ENCODE peak calls at places on chromosomes 5 and 9, in ten cellular contexts. F, W, H, T, D, K, G, O, S and U are unnamed samples.

GRCh38 chr5:45038366-45038987 is 229.7 kb downstream of the MRPS30 start:
- DNase-seq in G (no peak), H (no peak), F (peak; percentile 71), W (no peak), O (no peak), T (peak; percentile 30), K (peak; percentile 2), S (no peak), D (peak; percentile 54), U (no peak)

GRCh38 chr5:147538232-147538631 is 28.4 kb upstream of the DPYSL3 start:
- DNase-seq in H (no peak), T (peak; percentile 24), K (no peak), F (no peak), G (no peak), D (no peak), S (no peak), W (no peak), O (no peak), U (no peak)

GRCh38 chr9:99635032-99635431 is 186.7 kb upstream of the NR4A3 start:
- DNase-seq in F (no peak), D (no peak), K (no peak), W (no peak), O (no peak), G (no peak), S (no peak), H (no peak), T (no peak), U (peak; percentile 14)

GRCh38 chr5:33008751-33009418 is 297.8 kb downstream of the NPR3 start:
- DNase-seq in W (no peak), O (no peak), T (no peak), D (no peak), K (peak; percentile 78), G (no peak), S (no peak), F (peak; percentile 91), H (no peak), U (no peak)

GRCh38 chr5:147472669-147473131 is 37.2 kb downstream of the DPYSL3 start:
- DNase-seq in F (no peak), S (no peak), G (no peak), D (no peak), H (no peak), O (peak; percentile 16), T (peak; percentile 61), K (no peak), W (no peak), U (no peak)

GRCh38 chr5:132410451-132411381 is 41.2 kb downstream of the SLC22A5 start:
- DNase-seq in F (peak; percentile 64), S (peak; percentile 94), O (peak; percentile 89), G (no peak), H (peak; percentile 60), W (peak; percentile 93), T (peak; percentile 87), K (peak; percentile 91), D (peak; percentile 95), U (peak; percentile 61)

GRCh38 chr9:80127920-80128319 is 556.2 kb downstream of the TLE4 start:
- DNase-seq in O (no peak), T (no peak), H (no peak), W (no peak), G (no peak), K (no peak), F (no peak), S (no peak), D (no peak), U (no peak)

GRCh38 chr9:133786371-133786753 is 48.2 kb upstream of the SARDH start:
- DNase-seq in T (no peak), H (no peak), K (no peak), S (no peak), F (no peak), D (no peak), G (peak; percentile 18), O (no peak), W (no peak), U (no peak)

GRCh38 chr5:168777651-168778050 is 198.5 kb upstream of the PANK3 start:
- DNase-seq in T (no peak), S (no peak), K (no peak), G (no peak), F (no peak), H (no peak), O (no peak), D (no peak), W (no peak), U (no peak)

GRCh38 chr5:154642499-154643245 is 112.5 kb upstream of the LARP1 start:
- DNase-seq in S (no peak), F (peak; percentile 56), G (no peak), T (peak; percentile 52), W (no peak), K (peak; percentile 34), H (no peak), O (peak; percentile 58), D (peak; percentile 35), U (no peak)

GRCh38 chr5:151880304-151880703 is 44.3 kb downstream of the GLRA1 start:
- DNase-seq in H (no peak), W (no peak), G (no peak), S (no peak), T (no peak), D (no peak), K (no peak), F (no peak), O (no peak), U (no peak)

GRCh38 chr9:115207003-115207837 is 89.3 kb upstream of the TNC start:
- DNase-seq in G (no peak), K (no peak), S (no peak), F (peak; percentile 57), O (no peak), T (no peak), D (peak; percentile 59), W (no peak), H (no peak), U (no peak)

GRCh38 chr5:55364537-55365055 is 56.8 kb downstream of the MTREX start:
- DNase-seq in S (no peak), O (no peak), G (no peak), H (no peak), F (no peak), K (no peak), D (no peak), T (no peak), W (no peak), U (no peak)

GRCh38 chr9:110691002-110691549 is 22.5 kb downstream of the MUSK start:
- DNase-seq in S (no peak), G (no peak), H (no peak), T (no peak), O (peak; percentile 18), D (no peak), K (no peak), F (peak; percentile 27), W (no peak), U (no peak)

GRCh38 chr5:16457451-16457850 is 8.1 kb downstream of the ZNF622 start:
- DNase-seq in W (no peak), H (no peak), D (no peak), T (no peak), G (no peak), K (no peak), S (no peak), O (no peak), F (no peak), U (no peak)
- TF ChIP-seq CTCF in W (no peak), H (no peak), D (no peak), T (peak; percentile 1), G (no peak), K (no peak), S (no peak), O (peak; percentile 43), F (peak; percentile 28), U (no peak)

GRCh38 chr9:109411818-109412352 is 86.2 kb downstream of the PTPN3 start:
- DNase-seq in F (peak; percentile 15), K (no peak), G (peak; percentile 23), W (no peak), O (peak; percentile 14), D (peak; percentile 45), S (no peak), T (peak; percentile 72), H (no peak), U (peak; percentile 14)
- TF ChIP-seq CTCF in F (peak; percentile 64), K (peak; percentile 30), G (peak; percentile 92), W (peak; percentile 66), O (peak; percentile 86), D (peak; percentile 68), S (peak; percentile 48), T (peak; percentile 88), H (peak; percentile 52), U (peak; percentile 77)

GRCh38 chr5:96718635-96719077 is 56.5 kb downstream of the CAST start:
- DNase-seq in H (no peak), K (peak; percentile 88), D (no peak), F (peak; percentile 35), W (peak; percentile 80), T (peak; percentile 24), O (peak; percentile 26), G (no peak), S (no peak), U (no peak)

GRCh38 chr5:96716716-96717115 is 54.5 kb downstream of the CAST start:
- DNase-seq in K (no peak), S (no peak), F (no peak), O (no peak), G (no peak), D (no peak), H (no peak), W (no peak), T (no peak), U (no peak)

GRCh38 chr5:96717874-96718273 is 55.7 kb downstream of the CAST start:
- DNase-seq in D (no peak), H (no peak), O (no peak), S (no peak), W (no peak), F (no peak), T (no peak), K (peak; percentile 30), G (no peak), U (no peak)

GRCh38 chr5:96721351-96721970 is 59.3 kb downstream of the CAST start:
- DNase-seq in F (no peak), D (no peak), K (no peak), T (peak; percentile 63), H (no peak), W (no peak), O (no peak), S (no peak), G (no peak), U (no peak)

GRCh38 chr5:96720408-96720807 is 58.2 kb downstream of the CAST start:
- DNase-seq in W (no peak), K (no peak), G (no peak), T (no peak), H (no peak), F (peak; percentile 7), S (no peak), D (no peak), O (no peak), U (no peak)
- TF ChIP-seq CTCF in W (no peak), K (peak; percentile 24), G (no peak), T (peak; percentile 15), H (no peak), F (no peak), S (no peak), D (no peak), O (peak; percentile 34), U (no peak)

DNA sequence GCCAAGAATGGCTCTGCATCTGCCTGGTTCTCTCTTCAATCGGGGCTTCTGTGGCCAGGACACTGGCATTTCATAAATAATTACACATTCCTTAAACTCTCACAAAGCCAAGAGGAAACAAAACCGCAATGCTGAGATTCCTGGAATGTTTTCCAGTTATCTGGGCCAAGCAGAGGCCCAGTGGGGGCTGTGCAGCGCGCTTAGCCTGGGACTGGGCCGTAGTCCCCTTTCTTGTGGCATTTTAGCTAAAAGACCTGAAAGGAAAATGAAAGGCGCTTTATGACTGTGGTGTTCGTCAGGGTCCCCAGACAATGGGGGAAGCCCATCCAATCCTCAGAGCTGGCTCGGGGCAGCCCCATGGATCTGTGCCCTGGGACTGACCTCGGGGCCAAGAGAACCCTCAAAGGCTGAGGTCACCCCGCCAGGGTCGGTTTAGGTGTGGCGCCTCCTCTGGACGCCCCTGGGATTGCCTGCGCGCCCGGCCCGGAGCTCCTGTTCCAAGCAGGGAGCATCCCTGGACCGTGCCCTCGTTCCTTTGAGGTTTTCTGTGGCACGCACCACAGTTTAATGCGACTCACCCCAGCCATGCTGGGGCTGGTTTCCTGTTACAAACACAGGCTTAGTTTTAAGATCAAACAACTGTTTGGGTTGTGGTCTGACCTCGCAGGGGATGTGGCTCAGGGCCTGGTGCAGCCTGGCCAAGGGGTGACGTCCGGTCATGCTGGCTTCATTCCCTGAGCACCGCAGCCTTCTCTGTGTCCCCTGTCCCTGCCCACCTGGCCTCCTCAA is 51.5 kb upstream of the NKD2 start:
- DNase-seq in K (peak; percentile 65), F (peak; percentile 77), S (no peak), T (peak; percentile 93), O (no peak), D (peak; percentile 47), H (no peak), G (no peak), W (peak; percentile 64), U (peak; percentile 81)
- TF ChIP-seq CTCF in K (no peak), F (peak; percentile 58), S (peak; percentile 22), T (peak; percentile 24), O (peak; percentile 9), D (peak; percentile 24), H (no peak), G (no peak), W (peak; percentile 39), U (peak; percentile 62)